ENCODE peak calls at places on chromosome 6, in eight cellular contexts. S is GM06990, K is fibroblast of lung, A is endodermal cell, Y is brain microvascular endothelial cell, V is esophagus squamous epithelium, G is NB4, T is fibroblast of mammary gland. E is an unnamed sample.

GRCh38 chr6:166553563-166554271 is 32.8 kb downstream of the RAMACL start:
- DNase-seq in S (no peak), K (peak), A (no peak), Y (peak), V (no peak), G (no peak), T (peak), E (peak)

GRCh38 chr6:17393335-17394191 is at the start of gene CAP2:
- DNase-seq in S (no peak), K (peak), A (peak), Y (peak), V (no peak), G (peak), T (no peak), E (peak)

GRCh38 chr6:16129623-16130243 is 847 bp downstream of the MYLIP start:
- DNase-seq in S (no peak), K (peak), A (peak), Y (no peak), V (no peak), G (peak), T (peak), E (peak)

GRCh38 chr6:112502348-112503130 is 155.4 kb downstream of the RFPL4B start:
- DNase-seq in S (no peak), K (peak), A (no peak), Y (no peak), V (no peak), G (no peak), T (peak), E (no peak)

GRCh38 chr6:4942673-4943009 is 61.2 kb downstream of the RPP40 start:
- DNase-seq in S (no peak), K (no peak), A (no peak), Y (no peak), V (no peak), G (no peak), T (no peak), E (no peak)

GRCh38 chr6:68975064-68975463 is 340.0 kb downstream of the ADGRB3 start:
- DNase-seq in S (no peak), K (peak), A (peak), Y (peak), V (no peak), G (no peak), T (no peak), E (no peak)

GRCh38 chr6:7624781-7625710 is 35.0 kb downstream of the SNRNP48 start:
- DNase-seq in S (no peak), K (no peak), A (no peak), Y (no peak), V (no peak), G (peak), T (no peak), E (no peak)

GRCh38 chr6:7136859-7137334 is 29.1 kb downstream of the RREB1 start:
- DNase-seq in S (peak), K (no peak), A (peak), Y (no peak), V (no peak), G (peak), T (no peak), E (no peak)

GRCh38 chr6:11423072-11423471 is 114.5 kb upstream of the TMEM170B start:
- DNase-seq in S (no peak), K (no peak), A (no peak), Y (no peak), V (no peak), G (no peak), T (peak), E (no peak)

GRCh38 chr6:85669735-85670194 is 27.1 kb upstream of the SYNCRIP start:
- DNase-seq in S (peak), K (peak), A (peak), Y (peak), V (no peak), G (peak), T (peak), E (peak)

GRCh38 chr6:145091102-145091826 is 644.1 kb downstream of the EPM2A start:
- DNase-seq in S (no peak), K (no peak), A (no peak), Y (no peak), V (no peak), G (no peak), T (no peak), E (no peak)

GRCh38 chr6:43386492-43386891 is 17.0 kb upstream of the ZNF318 start:
- DNase-seq in S (no peak), K (peak), A (no peak), Y (no peak), V (no peak), G (peak), T (peak), E (no peak)
- TF ChIP-seq CTCF in S (peak), K (no peak), A (peak), Y (no peak), V (no peak), G (peak), T (peak), E (no peak)

GRCh38 chr6:150492941-150493340 is 106.7 kb upstream of the PLEKHG1 start:
- DNase-seq in S (no peak), K (peak), A (no peak), Y (peak), V (no peak), G (no peak), T (peak), E (no peak)
- H3K4me3 ChIP-seq in S (no peak), K (no peak), A (no peak), Y (no peak), V (no peak), G (no peak), T (no peak), E (no peak)

GRCh38 chr6:38169221-38169674 is 349.7 kb downstream of the ZFAND3 start:
- DNase-seq in S (no peak), K (no peak), A (peak), Y (no peak), V (no peak), G (no peak), T (no peak), E (no peak)
- TF ChIP-seq CTCF in S (no peak), K (no peak), A (peak), Y (peak), V (no peak), G (no peak), T (no peak), E (no peak)

GRCh38 chr6:26025047-26025893 is 62.0 kb upstream of the HFE start:
- DNase-seq in S (no peak), K (peak), A (peak), Y (peak), V (no peak), G (no peak), T (peak), E (peak)
- H3K4me3 ChIP-seq in S (peak), K (peak), A (peak), Y (no peak), V (no peak), G (peak), T (no peak), E (no peak)

GRCh38 chr6:157714153-157714490 is 108.9 kb upstream of the SNX9 start:
- DNase-seq in S (no peak), K (peak), A (no peak), Y (no peak), V (no peak), G (no peak), T (peak), E (peak)
- TF ChIP-seq CTCF in S (peak), K (no peak), A (peak), Y (peak), V (no peak), G (no peak), T (no peak), E (peak)

GRCh38 chr6:13762648-13763441 is 51.2 kb upstream of the RANBP9 start:
- DNase-seq in S (no peak), K (peak), A (no peak), Y (peak), V (no peak), G (peak), T (peak), E (peak)

GRCh38 chr6:13760307-13760706 is 48.7 kb upstream of the RANBP9 start:
- DNase-seq in S (no peak), K (no peak), A (no peak), Y (no peak), V (no peak), G (no peak), T (peak), E (peak)

GRCh38 chr6:13759025-13759424 is 47.4 kb upstream of the RANBP9 start:
- DNase-seq in S (no peak), K (no peak), A (no peak), Y (no peak), V (no peak), G (no peak), T (no peak), E (no peak)

GRCh38 chr6:13761361-13762036 is 49.9 kb upstream of the RANBP9 start:
- DNase-seq in S (no peak), K (peak), A (no peak), Y (no peak), V (no peak), G (no peak), T (peak), E (no peak)

GRCh38 chr6:13760948-13761347 is 49.3 kb upstream of the RANBP9 start:
- DNase-seq in S (no peak), K (peak), A (no peak), Y (no peak), V (no peak), G (peak), T (peak), E (peak)
- H3K4me3 ChIP-seq in S (no peak), K (no peak), A (no peak), Y (no peak), V (peak), G (no peak), T (no peak), E (no peak)

GRCh38 chr6:53794720-53795253 is at the start of gene LRRC1:
- DNase-seq in S (peak), K (peak), A (peak), Y (peak), V (peak), G (peak), T (peak), E (peak)
- TF ChIP-seq CTCF in S (no peak), K (no peak), A (no peak), Y (no peak), V (no peak), G (no peak), T (no peak), E (no peak)

DNA sequence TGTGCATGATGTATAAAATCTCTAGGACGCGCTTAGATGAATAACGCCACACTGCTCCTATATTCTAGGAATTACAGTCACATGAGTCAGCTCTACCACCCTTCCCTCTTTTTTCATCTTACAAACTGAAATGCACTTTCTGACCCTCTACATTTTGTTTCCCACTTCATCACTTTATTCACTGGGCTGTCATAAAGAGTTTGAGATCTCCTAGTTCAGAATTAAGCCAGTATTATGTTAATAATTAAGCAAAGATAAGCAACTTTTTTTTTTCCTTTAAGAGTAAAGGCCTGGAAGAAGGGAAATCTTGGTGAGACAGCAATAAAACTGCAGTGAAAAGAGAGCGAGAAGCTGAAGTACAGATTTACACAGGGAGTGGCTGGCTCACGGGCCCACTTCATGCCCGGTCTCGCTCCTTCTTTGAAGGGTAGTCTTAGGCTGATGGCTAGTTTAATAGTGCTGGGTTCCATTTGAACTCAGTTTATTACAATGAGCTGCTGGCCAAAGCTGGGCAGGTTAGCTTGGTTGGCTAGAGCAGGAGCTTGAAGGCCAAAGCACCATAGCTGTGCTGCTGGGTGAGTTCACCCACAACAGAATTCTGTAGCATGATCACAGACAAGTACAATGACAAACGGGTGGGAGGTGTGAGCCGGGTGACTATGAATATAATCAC is 110.6 kb downstream of the MAP7 start:
- DNase-seq in S (no peak), K (peak), A (no peak), Y (no peak), V (no peak), G (no peak), T (no peak), E (no peak)
- H3K4me3 ChIP-seq in S (no peak), K (no peak), A (no peak), Y (no peak), V (no peak), G (no peak), T (no peak), E (no peak)

GRCh38 chr6:51753635-51754034 is 333.8 kb downstream of the PKHD1 start:
- DNase-seq in S (no peak), K (no peak), A (peak), Y (no peak), V (no peak), G (peak), T (no peak), E (no peak)
- TF ChIP-seq CTCF in S (peak), K (no peak), A (peak), Y (no peak), V (peak), G (peak), T (no peak), E (no peak)

GRCh38 chr6:127013865-127014264 is 104.6 kb upstream of the RSPO3 start:
- DNase-seq in S (no peak), K (no peak), A (no peak), Y (no peak), V (no peak), G (no peak), T (no peak), E (no peak)
- H3K4me3 ChIP-seq in S (no peak), K (no peak), A (no peak), Y (no peak), V (no peak), G (no peak), T (no peak), E (no peak)

E was measured in foreskin fibroblast.